ENCODE peak calls at places on chromosomes 5 and 9, in nine cellular contexts. One of them, this sample, is unnamed.

GRCh38 chr5:173232499-173233346 is 2.3 kb downstream of the NKX2-5 start:
- DNase-seq in SK-N-SH: no peak
- DNase-seq in CD4-positive, alpha-beta T cell: no peak
- DNase-seq in Caco-2: no peak
- DNase-seq in GM23338: peak; percentile 57
- DNase-seq in neural crest cell: no peak
- DNase-seq in adrenal gland: no peak
- DNase-seq in choroid plexus epithelial cell: no peak
- DNase-seq in breast epithelium: no peak
- DNase-seq in this sample: no peak

GRCh38 chr5:21058290-21058689 is 1070.3 kb upstream of the CDH18 start:
- DNase-seq in CD4-positive, alpha-beta T cell: no peak
- DNase-seq in Caco-2: no peak
- DNase-seq in adrenal gland: no peak
- DNase-seq in neural crest cell: no peak
- DNase-seq in SK-N-SH: no peak
- DNase-seq in choroid plexus epithelial cell: no peak
- DNase-seq in breast epithelium: no peak
- DNase-seq in GM23338: no peak
- DNase-seq in this sample: no peak

GRCh38 chr5:41793156-41793770 is 77.0 kb downstream of the OXCT1 start:
- DNase-seq in choroid plexus epithelial cell: peak; percentile 78
- DNase-seq in SK-N-SH: peak; percentile 60
- DNase-seq in neural crest cell: no peak
- DNase-seq in CD4-positive, alpha-beta T cell: no peak
- DNase-seq in Caco-2: no peak
- DNase-seq in breast epithelium: no peak
- DNase-seq in GM23338: no peak
- DNase-seq in adrenal gland: no peak
- DNase-seq in this sample: no peak

GRCh38 chr9:109101810-109102209 is 17.9 kb downstream of the TMEM245 start:
- DNase-seq in Caco-2: no peak
- DNase-seq in adrenal gland: no peak
- DNase-seq in choroid plexus epithelial cell: peak; percentile 74
- DNase-seq in CD4-positive, alpha-beta T cell: no peak
- DNase-seq in GM23338: no peak
- DNase-seq in neural crest cell: no peak
- DNase-seq in breast epithelium: no peak
- DNase-seq in SK-N-SH: no peak
- DNase-seq in this sample: no peak

GRCh38 chr5:7015586-7016256 is 302.5 kb downstream of the TENT4A start:
- DNase-seq in Caco-2: no peak
- DNase-seq in CD4-positive, alpha-beta T cell: no peak
- DNase-seq in breast epithelium: no peak
- DNase-seq in GM23338: peak; percentile 81
- DNase-seq in neural crest cell: no peak
- DNase-seq in choroid plexus epithelial cell: no peak
- DNase-seq in adrenal gland: no peak
- DNase-seq in SK-N-SH: no peak
- DNase-seq in this sample: no peak

GRCh38 chr5:133440467-133441115 is 171.8 kb downstream of the FSTL4 start:
- DNase-seq in Caco-2: no peak
- DNase-seq in SK-N-SH: no peak
- DNase-seq in adrenal gland: no peak
- DNase-seq in neural crest cell: no peak
- DNase-seq in breast epithelium: no peak
- DNase-seq in GM23338: no peak
- DNase-seq in choroid plexus epithelial cell: no peak
- DNase-seq in CD4-positive, alpha-beta T cell: no peak
- DNase-seq in this sample: no peak

GRCh38 chr5:142059304-142059940 is 46.6 kb upstream of the GNPDA1 start:
- DNase-seq in Caco-2: no peak
- DNase-seq in adrenal gland: peak; percentile 63
- DNase-seq in SK-N-SH: no peak
- DNase-seq in neural crest cell: no peak
- DNase-seq in breast epithelium: no peak
- DNase-seq in choroid plexus epithelial cell: peak; percentile 22
- DNase-seq in CD4-positive, alpha-beta T cell: no peak
- DNase-seq in GM23338: peak; percentile 58
- DNase-seq in this sample: no peak

GRCh38 chr5:16754621-16755020 is 137.8 kb upstream of the RETREG1 start:
- DNase-seq in choroid plexus epithelial cell: no peak
- DNase-seq in CD4-positive, alpha-beta T cell: no peak
- DNase-seq in SK-N-SH: no peak
- DNase-seq in Caco-2: peak; percentile 78
- DNase-seq in adrenal gland: no peak
- DNase-seq in neural crest cell: no peak
- DNase-seq in GM23338: peak; percentile 52
- DNase-seq in breast epithelium: no peak
- DNase-seq in this sample: no peak

DNA sequence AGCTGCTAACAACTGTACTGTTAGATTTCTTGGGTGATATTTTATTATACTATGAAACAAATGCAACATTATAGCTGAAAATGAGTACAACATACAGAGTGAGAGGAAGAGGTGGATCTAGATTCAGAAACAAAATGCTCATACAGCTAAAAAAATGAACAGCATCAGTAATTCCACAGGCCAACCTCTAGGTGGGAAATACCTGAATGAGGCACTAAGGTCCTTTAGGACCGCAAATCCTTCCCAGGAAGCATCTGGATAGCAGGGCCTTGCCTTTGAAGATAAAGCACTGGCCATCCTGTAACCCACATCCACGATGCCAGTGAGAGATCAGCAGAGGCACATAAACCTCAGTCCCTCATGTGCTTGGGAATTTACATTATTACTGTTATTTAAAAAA is 310.8 kb downstream of the YTHDC2 start:
- DNase-seq in GM23338: peak; percentile 66
- DNase-seq in neural crest cell: no peak
- DNase-seq in adrenal gland: no peak
- DNase-seq in Caco-2: no peak
- DNase-seq in CD4-positive, alpha-beta T cell: no peak
- DNase-seq in choroid plexus epithelial cell: no peak
- DNase-seq in breast epithelium: no peak
- DNase-seq in SK-N-SH: no peak
- DNase-seq in this sample: no peak
- TF ChIP-seq CTCF in GM23338: peak; percentile 50
- TF ChIP-seq CTCF in neural crest cell: peak; percentile 31
- TF ChIP-seq CTCF in adrenal gland: no peak
- TF ChIP-seq CTCF in Caco-2: no peak
- TF ChIP-seq CTCF in CD4-positive, alpha-beta T cell: no peak
- TF ChIP-seq CTCF in choroid plexus epithelial cell: no peak
- TF ChIP-seq CTCF in breast epithelium: no peak
- TF ChIP-seq CTCF in SK-N-SH: no peak
- TF ChIP-seq CTCF in this sample: peak; percentile 35

GRCh38 chr5:160167623-160168165 is 48.4 kb upstream of the PWWP2A start:
- DNase-seq in GM23338: no peak
- DNase-seq in CD4-positive, alpha-beta T cell: no peak
- DNase-seq in adrenal gland: no peak
- DNase-seq in breast epithelium: no peak
- DNase-seq in neural crest cell: no peak
- DNase-seq in choroid plexus epithelial cell: no peak
- DNase-seq in SK-N-SH: no peak
- DNase-seq in Caco-2: no peak
- DNase-seq in this sample: no peak
- TF ChIP-seq CTCF in GM23338: no peak
- TF ChIP-seq CTCF in CD4-positive, alpha-beta T cell: no peak
- TF ChIP-seq CTCF in adrenal gland: no peak
- TF ChIP-seq CTCF in breast epithelium: no peak
- TF ChIP-seq CTCF in neural crest cell: no peak
- TF ChIP-seq CTCF in choroid plexus epithelial cell: no peak
- TF ChIP-seq CTCF in SK-N-SH: no peak
- TF ChIP-seq CTCF in Caco-2: no peak
- TF ChIP-seq CTCF in this sample: no peak

DNA sequence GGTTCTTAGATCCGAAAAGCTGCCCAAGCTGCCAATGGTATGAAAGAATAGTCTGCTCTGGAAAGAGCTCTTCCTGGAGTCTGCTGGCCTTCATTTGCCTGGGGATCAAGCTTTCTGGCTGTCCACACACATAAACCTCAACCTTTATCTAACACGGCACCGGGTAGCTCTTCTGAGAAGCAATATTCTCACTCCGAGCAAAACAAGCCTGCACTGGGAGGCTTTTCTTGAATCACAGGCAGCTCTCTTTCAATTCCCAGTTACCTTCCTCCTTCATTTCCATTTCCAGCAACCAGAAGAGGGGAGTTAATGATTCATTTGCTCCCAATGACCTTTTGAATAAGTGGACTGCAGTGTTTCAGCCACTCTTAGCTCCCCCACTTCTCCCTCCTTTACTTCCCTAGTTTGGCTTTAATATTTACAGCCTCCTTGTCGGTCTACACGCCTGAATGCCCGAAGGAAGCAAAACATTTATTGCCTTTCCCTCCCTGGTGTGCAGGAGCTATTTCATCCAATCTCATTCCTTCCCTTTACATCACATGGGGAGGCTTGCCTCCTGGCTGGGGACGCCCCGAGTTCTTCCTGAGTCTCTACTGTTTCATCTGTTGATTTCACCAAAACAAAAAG is 187.1 kb downstream of the ARHGEF28 start:
- DNase-seq in GM23338: no peak
- DNase-seq in breast epithelium: peak; percentile 69
- DNase-seq in adrenal gland: no peak
- DNase-seq in choroid plexus epithelial cell: no peak
- DNase-seq in CD4-positive, alpha-beta T cell: no peak
- DNase-seq in neural crest cell: no peak
- DNase-seq in Caco-2: peak; percentile 51
- DNase-seq in SK-N-SH: no peak
- DNase-seq in this sample: no peak
- TF ChIP-seq CTCF in GM23338: no peak
- TF ChIP-seq CTCF in breast epithelium: no peak
- TF ChIP-seq CTCF in adrenal gland: no peak
- TF ChIP-seq CTCF in choroid plexus epithelial cell: no peak
- TF ChIP-seq CTCF in CD4-positive, alpha-beta T cell: no peak
- TF ChIP-seq CTCF in neural crest cell: no peak
- TF ChIP-seq CTCF in Caco-2: no peak
- TF ChIP-seq CTCF in SK-N-SH: no peak
- TF ChIP-seq CTCF in this sample: no peak

GRCh38 chr5:138752341-138752950 is 779 bp upstream of the CTNNA1 start:
- DNase-seq in Caco-2: peak; percentile 65
- DNase-seq in SK-N-SH: no peak
- DNase-seq in breast epithelium: peak; percentile 28
- DNase-seq in GM23338: peak; percentile 72
- DNase-seq in choroid plexus epithelial cell: peak; percentile 35
- DNase-seq in CD4-positive, alpha-beta T cell: no peak
- DNase-seq in neural crest cell: no peak
- DNase-seq in adrenal gland: peak; percentile 35
- DNase-seq in this sample: no peak
- TF ChIP-seq CTCF in Caco-2: peak; percentile 27
- TF ChIP-seq CTCF in SK-N-SH: no peak
- TF ChIP-seq CTCF in breast epithelium: no peak
- TF ChIP-seq CTCF in GM23338: peak; percentile 21
- TF ChIP-seq CTCF in choroid plexus epithelial cell: peak; percentile 20
- TF ChIP-seq CTCF in CD4-positive, alpha-beta T cell: no peak
- TF ChIP-seq CTCF in neural crest cell: no peak
- TF ChIP-seq CTCF in adrenal gland: no peak
- TF ChIP-seq CTCF in this sample: no peak

GRCh38 chr9:128322342-128323191 is at the start of the genes COQ4 and TRUB2:
- DNase-seq in CD4-positive, alpha-beta T cell: peak; percentile 88
- DNase-seq in GM23338: peak; percentile 98
- DNase-seq in breast epithelium: peak; percentile 90
- DNase-seq in SK-N-SH: peak; percentile 95
- DNase-seq in choroid plexus epithelial cell: peak; percentile 95
- DNase-seq in Caco-2: peak; percentile 92
- DNase-seq in adrenal gland: peak; percentile 94
- DNase-seq in neural crest cell: peak; percentile 84
- DNase-seq in this sample: peak; percentile 78
- TF ChIP-seq CTCF in CD4-positive, alpha-beta T cell: no peak
- TF ChIP-seq CTCF in GM23338: no peak
- TF ChIP-seq CTCF in breast epithelium: no peak
- TF ChIP-seq CTCF in SK-N-SH: peak; percentile 16
- TF ChIP-seq CTCF in choroid plexus epithelial cell: no peak
- TF ChIP-seq CTCF in Caco-2: no peak
- TF ChIP-seq CTCF in adrenal gland: no peak
- TF ChIP-seq CTCF in neural crest cell: no peak
- TF ChIP-seq CTCF in this sample: no peak

GRCh38 chr5:34869256-34869655 is 30.3 kb downstream of the TTC23L start:
- DNase-seq in choroid plexus epithelial cell: no peak
- DNase-seq in neural crest cell: no peak
- DNase-seq in Caco-2: no peak
- DNase-seq in SK-N-SH: no peak
- DNase-seq in breast epithelium: no peak
- DNase-seq in GM23338: no peak
- DNase-seq in adrenal gland: no peak
- DNase-seq in CD4-positive, alpha-beta T cell: no peak
- DNase-seq in this sample: no peak
- TF ChIP-seq CTCF in choroid plexus epithelial cell: no peak
- TF ChIP-seq CTCF in neural crest cell: no peak
- TF ChIP-seq CTCF in Caco-2: no peak
- TF ChIP-seq CTCF in SK-N-SH: no peak
- TF ChIP-seq CTCF in breast epithelium: no peak
- TF ChIP-seq CTCF in GM23338: no peak
- TF ChIP-seq CTCF in adrenal gland: no peak
- TF ChIP-seq CTCF in CD4-positive, alpha-beta T cell: no peak
- TF ChIP-seq CTCF in this sample: no peak

DNA sequence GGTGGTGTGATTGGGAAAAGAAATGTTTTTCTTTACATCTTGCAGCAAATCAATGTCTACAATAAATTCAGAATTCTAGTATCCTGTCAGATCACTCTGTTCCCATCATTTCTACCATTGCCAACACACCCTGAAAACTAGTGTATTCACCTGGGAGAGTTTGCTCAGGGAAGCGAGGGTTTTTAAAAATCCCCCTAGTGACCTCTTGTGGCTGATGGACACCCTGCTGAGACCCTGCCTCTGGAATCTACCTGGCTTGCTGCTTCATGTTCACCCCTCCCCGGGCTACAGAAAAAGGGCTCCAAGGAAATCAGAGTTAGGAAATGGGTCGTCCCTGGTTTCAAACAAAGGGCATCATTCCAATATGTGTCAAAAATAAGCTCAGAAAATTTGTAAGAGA is 21.4 kb upstream of the ALDOB start:
- DNase-seq in breast epithelium: no peak
- DNase-seq in GM23338: peak; percentile 78
- DNase-seq in Caco-2: peak; percentile 50
- DNase-seq in SK-N-SH: no peak
- DNase-seq in choroid plexus epithelial cell: no peak
- DNase-seq in CD4-positive, alpha-beta T cell: no peak
- DNase-seq in neural crest cell: no peak
- DNase-seq in adrenal gland: no peak
- DNase-seq in this sample: no peak
- TF ChIP-seq CTCF in breast epithelium: no peak
- TF ChIP-seq CTCF in GM23338: peak; percentile 40
- TF ChIP-seq CTCF in Caco-2: peak; percentile 49
- TF ChIP-seq CTCF in SK-N-SH: no peak
- TF ChIP-seq CTCF in choroid plexus epithelial cell: no peak
- TF ChIP-seq CTCF in CD4-positive, alpha-beta T cell: no peak
- TF ChIP-seq CTCF in neural crest cell: no peak
- TF ChIP-seq CTCF in adrenal gland: peak; percentile 7
- TF ChIP-seq CTCF in this sample: peak; percentile 52

GRCh38 chr5:65663804-65664521 is 39.1 kb downstream of the SHLD3 start:
- DNase-seq in neural crest cell: no peak
- DNase-seq in Caco-2: peak; percentile 38
- DNase-seq in breast epithelium: no peak
- DNase-seq in SK-N-SH: peak; percentile 17
- DNase-seq in CD4-positive, alpha-beta T cell: no peak
- DNase-seq in adrenal gland: no peak
- DNase-seq in choroid plexus epithelial cell: peak; percentile 16
- DNase-seq in GM23338: peak; percentile 74
- DNase-seq in this sample: no peak
- TF ChIP-seq CTCF in neural crest cell: peak; percentile 58
- TF ChIP-seq CTCF in Caco-2: peak; percentile 55
- TF ChIP-seq CTCF in breast epithelium: peak; percentile 25
- TF ChIP-seq CTCF in SK-N-SH: peak; percentile 60
- TF ChIP-seq CTCF in CD4-positive, alpha-beta T cell: no peak
- TF ChIP-seq CTCF in adrenal gland: peak; percentile 30
- TF ChIP-seq CTCF in choroid plexus epithelial cell: peak; percentile 53
- TF ChIP-seq CTCF in GM23338: peak; percentile 54
- TF ChIP-seq CTCF in this sample: peak; percentile 53

This sample was measured in progenitor cell of endocrine pancreas.